ENCODE peak calls at places on chromosomes 7 and 10, in nine cellular contexts. K is iPS-NIHi11; R is WTC11; P is SJSA1; Z is DMS153; D is GM23338; H is GDM1; F is psoas muscle; E is stimulated activated CD8-positive, alpha-beta memory T cell treated with anti-CD3 and anti-CD28 coated beads, Interleukin-15, amount 100 ng/mL, for 4 hours. A is an unnamed sample.

GRCh38 chr10:103852189-103852711 is 3.1 kb downstream of the SH3PXD2A start:
- DNase-seq in H (no peak), Z (no peak), E (no peak), K (no peak), F (peak; percentile 30), D (no peak), P (no peak), R (no peak), A (no peak)

GRCh38 chr7:24882989-24883631 is 96.9 kb downstream of the OSBPL3 start:
- DNase-seq in F (peak; percentile 72), Z (no peak), R (no peak), D (no peak), P (no peak), K (no peak), H (no peak), E (no peak), A (no peak)

GRCh38 chr10:51892313-51892712 is 192.9 kb upstream of the CSTF2T start:
- DNase-seq in H (no peak), R (no peak), F (no peak), Z (no peak), E (no peak), K (no peak), P (no peak), D (no peak), A (no peak)

GRCh38 chr10:49362596-49363260 is 33.2 kb downstream of the DRGX start:
- DNase-seq in P (peak; percentile 14), Z (no peak), H (no peak), K (no peak), R (no peak), D (no peak), F (no peak), E (no peak), A (no peak)

GRCh38 chr7:158740657-158741293 is 36.2 kb upstream of the NCAPG2 start:
- DNase-seq in F (peak; percentile 36), D (no peak), E (no peak), H (no peak), K (no peak), P (peak; percentile 64), R (no peak), Z (no peak), A (no peak)

GRCh38 chr10:114548662-114549061 is 109.4 kb downstream of the ABLIM1 start:
- DNase-seq in D (peak; percentile 72), Z (no peak), R (peak; percentile 50), K (peak; percentile 56), F (no peak), P (no peak), H (no peak), E (no peak), A (peak; percentile 73)

GRCh38 chr7:2373124-2373556 is 18.5 kb downstream of the EIF3B start:
- DNase-seq in K (peak; percentile 55), R (no peak), P (no peak), D (no peak), E (no peak), H (no peak), Z (no peak), F (no peak), A (no peak)

GRCh38 chr10:46524471-46525176 is 31.8 kb downstream of the GPRIN2 start:
- DNase-seq in E (no peak), F (peak; percentile 11), P (peak; percentile 100), Z (no peak), D (no peak), K (no peak), H (no peak), R (peak; percentile 21), A (peak; percentile 39)

GRCh38 chr7:138029941-138030340 is 28.1 kb upstream of the CREB3L2 start:
- DNase-seq in R (no peak), P (no peak), F (no peak), D (no peak), E (no peak), K (no peak), H (no peak), Z (no peak), A (no peak)

GRCh38 chr7:155225516-155225915 is 72.2 kb upstream of the INSIG1 start:
- DNase-seq in E (no peak), P (no peak), H (no peak), Z (no peak), R (no peak), K (no peak), F (no peak), D (no peak), A (no peak)

GRCh38 chr7:2734761-2735571 is 47.0 kb downstream of the AMZ1 start:
- DNase-seq in D (no peak), F (no peak), E (no peak), H (peak; percentile 99), P (no peak), Z (peak; percentile 34), K (no peak), R (peak; percentile 16), A (no peak)

GRCh38 chr7:65731562-65732035 is 141.3 kb upstream of the VKORC1L1 start:
- DNase-seq in R (peak; percentile 74), H (no peak), P (no peak), E (no peak), K (peak; percentile 64), F (no peak), D (peak; percentile 84), Z (peak; percentile 19), A (peak; percentile 73)

GRCh38 chr7:150848561-150849115 is 3.7 kb upstream of the AOC1 start:
- DNase-seq in F (no peak), D (no peak), P (peak; percentile 25), R (no peak), Z (no peak), E (no peak), H (no peak), K (no peak), A (no peak)

GRCh38 chr7:155860840-155861479 is 48.7 kb upstream of the SHH start:
- DNase-seq in H (no peak), P (peak; percentile 33), F (peak; percentile 45), K (no peak), D (no peak), R (no peak), Z (no peak), E (no peak), A (no peak)

GRCh38 chr10:624605-625334 is 64.7 kb downstream of the DIP2C start:
- DNase-seq in P (peak; percentile 88), E (no peak), K (peak; percentile 76), Z (peak; percentile 35), R (peak; percentile 61), F (peak; percentile 79), D (peak; percentile 77), H (no peak), A (peak; percentile 61)

GRCh38 chr10:5198386-5198785 is 1.7 kb downstream of the AKR1C4 start:
- DNase-seq in E (no peak), F (no peak), Z (no peak), H (no peak), K (no peak), D (no peak), R (no peak), P (no peak), A (no peak)

GRCh38 chr10:114837690-114838089 is 16.1 kb downstream of the FHIP2A start:
- DNase-seq in K (no peak), P (no peak), Z (no peak), F (no peak), D (no peak), R (no peak), E (no peak), H (no peak), A (no peak)

GRCh38 chr10:23517155-23517554 is 78.3 kb downstream of the OTUD1 start:
- DNase-seq in Z (no peak), E (no peak), D (no peak), R (no peak), F (no peak), P (no peak), K (no peak), H (no peak), A (no peak)

GRCh38 chr7:2038876-2039728 is 193.6 kb downstream of the MAD1L1 start:
- DNase-seq in D (no peak), H (no peak), P (no peak), Z (no peak), K (no peak), E (no peak), F (no peak), R (peak; percentile 4), A (no peak)

GRCh38 chr10:31404640-31405039 is 85.6 kb downstream of the ZEB1 start:
- DNase-seq in Z (no peak), H (no peak), R (no peak), P (no peak), D (no peak), F (no peak), K (no peak), E (no peak), A (no peak)

GRCh38 chr7:19377611-19378339 is 232.6 kb upstream of the FERD3L start:
- DNase-seq in D (no peak), Z (no peak), R (no peak), K (no peak), P (peak; percentile 56), E (no peak), F (no peak), H (no peak), A (no peak)

GRCh38 chr7:128215281-128215680 is 25.8 kb upstream of the LEP start:
- DNase-seq in F (no peak), H (no peak), R (no peak), E (no peak), K (no peak), Z (no peak), D (no peak), P (no peak), A (no peak)

GRCh38 chr7:92354214-92354613 is 93.1 kb upstream of the GATAD1 start:
- DNase-seq in R (no peak), D (no peak), Z (no peak), K (no peak), P (no peak), H (no peak), F (no peak), E (no peak), A (no peak)

GRCh38 chr10:44932338-44933116 is 21.4 kb downstream of the TMEM72 start:
- DNase-seq in Z (peak; percentile 36), E (peak; percentile 43), K (peak; percentile 83), H (peak; percentile 67), D (peak; percentile 95), R (peak; percentile 96), P (peak; percentile 91), F (peak; percentile 93), A (peak; percentile 91)

GRCh38 chr10:73950569-73950968 is 39.6 kb downstream of the PLAU start:
- DNase-seq in D (peak; percentile 65), P (no peak), H (no peak), Z (no peak), K (peak; percentile 74), F (no peak), E (no peak), R (peak; percentile 48), A (peak; percentile 71)